ENCODE peak calls at places on chromosomes 7 and 10, in nine cellular contexts. L is mucosa of gallbladder, N is T-helper 9 cell, M is germinal center, W is neural progenitor cell, Z is tibial nerve, T is endodermal cell, G is astrocyte of the spinal cord, S is stromal cell of bone marrow. U is an unnamed sample.

GRCh38 chr7:43799605-43800004 is 41.1 kb downstream of the BLVRA start:
- DNase-seq in L (no peak), N (no peak), M (no peak), W (no peak), Z (no peak), T (no peak), G (no peak), S (no peak), U (no peak)

GRCh38 chr7:78141533-78142281 is 343.1 kb downstream of the PHTF2 start:
- DNase-seq in L (no peak), N (no peak), M (no peak), W (no peak), Z (no peak), T (no peak), G (peak), S (peak), U (no peak)

GRCh38 chr7:133139350-133139749 is 57.5 kb upstream of the CHCHD3 start:
- DNase-seq in L (no peak), N (no peak), M (no peak), W (peak), Z (no peak), T (peak), G (peak), S (peak), U (peak)

GRCh38 chr10:26274391-26274790 is 57.8 kb downstream of the GAD2 start:
- DNase-seq in L (no peak), N (no peak), M (no peak), W (no peak), Z (no peak), T (no peak), G (no peak), S (no peak), U (no peak)

GRCh38 chr7:118245267-118246040 is 20.9 kb downstream of the ANKRD7 start:
- DNase-seq in L (no peak), N (no peak), M (no peak), W (peak), Z (no peak), T (no peak), G (peak), S (no peak), U (no peak)

GRCh38 chr7:29248713-29249382 is 54.3 kb downstream of the CHN2 start:
- DNase-seq in L (peak), N (no peak), M (no peak), W (no peak), Z (no peak), T (no peak), G (no peak), S (no peak), U (no peak)

GRCh38 chr7:114312649-114313048 is 102.0 kb upstream of the FOXP2 start:
- DNase-seq in L (no peak), N (no peak), M (no peak), W (no peak), Z (no peak), T (no peak), G (no peak), S (no peak), U (no peak)

GRCh38 chr7:23618241-23618640 is 21.1 kb downstream of the CCDC126 start:
- DNase-seq in L (no peak), N (no peak), M (no peak), W (no peak), Z (no peak), T (no peak), G (no peak), S (no peak), U (no peak)

GRCh38 chr10:7411671-7412481 is 1.0 kb upstream of the SFMBT2 start:
- DNase-seq in L (no peak), N (peak), M (no peak), W (peak), Z (no peak), T (no peak), G (no peak), S (no peak), U (no peak)

U was measured in fibroblast of the conjunctiva.